ENCODE peak calls at places on chromosomes 4 and X, in seven cellular contexts. One of them, this sample, is unnamed.

GRCh38 chrX:78592030-78592429 is 67.1 kb downstream of the RTL3 start:
- DNase-seq in neural crest cell: no peak
- DNase-seq in CD4-positive, alpha-beta T cell: no peak
- DNase-seq in BE2C: no peak
- DNase-seq in astrocyte of the cerebellum: no peak
- DNase-seq in Calu3: no peak
- DNase-seq in GM12865: no peak
- DNase-seq in this sample: no peak

GRCh38 chr4:148030486-148030885 is 298.6 kb downstream of the ARHGAP10 start:
- DNase-seq in neural crest cell: no peak
- DNase-seq in BE2C: no peak
- DNase-seq in Calu3: no peak
- DNase-seq in astrocyte of the cerebellum: no peak
- DNase-seq in CD4-positive, alpha-beta T cell: no peak
- DNase-seq in GM12865: no peak
- DNase-seq in this sample: no peak

GRCh38 chrX:132837126-132837525 is 121.3 kb downstream of the HS6ST2 start:
- DNase-seq in astrocyte of the cerebellum: peak; percentile 61
- DNase-seq in GM12865: no peak
- DNase-seq in BE2C: no peak
- DNase-seq in CD4-positive, alpha-beta T cell: no peak
- DNase-seq in Calu3: peak; percentile 20
- DNase-seq in neural crest cell: no peak
- DNase-seq in this sample: no peak

GRCh38 chrX:129930941-129931410 is 25.0 kb downstream of the UTP14A start:
- DNase-seq in astrocyte of the cerebellum: no peak
- DNase-seq in Calu3: no peak
- DNase-seq in BE2C: no peak
- DNase-seq in neural crest cell: no peak
- DNase-seq in GM12865: peak; percentile 6
- DNase-seq in CD4-positive, alpha-beta T cell: no peak
- DNase-seq in this sample: no peak

GRCh38 chrX:129706395-129707072 is 32.2 kb upstream of the XPNPEP2 start:
- DNase-seq in BE2C: peak; percentile 53
- DNase-seq in GM12865: no peak
- DNase-seq in neural crest cell: no peak
- DNase-seq in CD4-positive, alpha-beta T cell: no peak
- DNase-seq in astrocyte of the cerebellum: no peak
- DNase-seq in Calu3: peak; percentile 2
- DNase-seq in this sample: no peak

GRCh38 chr4:6986067-6986780 is 56.9 kb upstream of the TADA2B start:
- DNase-seq in neural crest cell: no peak
- DNase-seq in GM12865: no peak
- DNase-seq in CD4-positive, alpha-beta T cell: no peak
- DNase-seq in astrocyte of the cerebellum: peak; percentile 81
- DNase-seq in BE2C: peak; percentile 69
- DNase-seq in Calu3: peak; percentile 12
- DNase-seq in this sample: no peak

GRCh38 chr4:94961420-94961819 is 203.7 kb downstream of the BMPR1B start:
- DNase-seq in Calu3: no peak
- DNase-seq in BE2C: no peak
- DNase-seq in CD4-positive, alpha-beta T cell: no peak
- DNase-seq in neural crest cell: no peak
- DNase-seq in GM12865: no peak
- DNase-seq in astrocyte of the cerebellum: no peak
- DNase-seq in this sample: no peak

GRCh38 chr4:161714022-161714751 is 449.6 kb downstream of the FSTL5 start:
- DNase-seq in astrocyte of the cerebellum: peak; percentile 61
- DNase-seq in CD4-positive, alpha-beta T cell: no peak
- DNase-seq in Calu3: no peak
- DNase-seq in GM12865: no peak
- DNase-seq in neural crest cell: no peak
- DNase-seq in BE2C: no peak
- DNase-seq in this sample: no peak

GRCh38 chr4:158161561-158162354 is 11.1 kb downstream of the GASK1B start:
- DNase-seq in GM12865: no peak
- DNase-seq in neural crest cell: no peak
- DNase-seq in BE2C: no peak
- DNase-seq in CD4-positive, alpha-beta T cell: no peak
- DNase-seq in astrocyte of the cerebellum: no peak
- DNase-seq in Calu3: peak; percentile 6
- DNase-seq in this sample: no peak

GRCh38 chr4:146342600-146343192 is 128.4 kb downstream of the REELD1 start:
- DNase-seq in astrocyte of the cerebellum: peak; percentile 28
- DNase-seq in GM12865: peak; percentile 65
- DNase-seq in CD4-positive, alpha-beta T cell: peak; percentile 5
- DNase-seq in Calu3: peak; percentile 19
- DNase-seq in neural crest cell: peak; percentile 15
- DNase-seq in BE2C: peak; percentile 39
- DNase-seq in this sample: no peak

GRCh38 chrX:18616688-18617087 is 55.2 kb downstream of the RS1 start:
- DNase-seq in BE2C: no peak
- DNase-seq in GM12865: no peak
- DNase-seq in CD4-positive, alpha-beta T cell: no peak
- DNase-seq in astrocyte of the cerebellum: no peak
- DNase-seq in neural crest cell: no peak
- DNase-seq in Calu3: peak; percentile 12
- DNase-seq in this sample: no peak

GRCh38 chrX:47191331-47191730 is 2.3 kb upstream of the UBA1 start:
- DNase-seq in BE2C: no peak
- DNase-seq in CD4-positive, alpha-beta T cell: peak; percentile 28
- DNase-seq in astrocyte of the cerebellum: no peak
- DNase-seq in Calu3: peak; percentile 30
- DNase-seq in neural crest cell: peak; percentile 17
- DNase-seq in GM12865: peak; percentile 58
- DNase-seq in this sample: no peak

GRCh38 chr4:156894234-156894633 is 77.4 kb downstream of the PDGFC start:
- DNase-seq in CD4-positive, alpha-beta T cell: no peak
- DNase-seq in Calu3: no peak
- DNase-seq in BE2C: no peak
- DNase-seq in neural crest cell: no peak
- DNase-seq in astrocyte of the cerebellum: no peak
- DNase-seq in GM12865: no peak
- DNase-seq in this sample: no peak

GRCh38 chr4:61795998-61796397 is 595.9 kb downstream of the ADGRL3 start:
- DNase-seq in CD4-positive, alpha-beta T cell: no peak
- DNase-seq in BE2C: no peak
- DNase-seq in astrocyte of the cerebellum: no peak
- DNase-seq in neural crest cell: no peak
- DNase-seq in GM12865: no peak
- DNase-seq in Calu3: no peak
- DNase-seq in this sample: no peak

GRCh38 chrX:84168574-84168973 is 19.4 kb downstream of the RPS6KA6 start:
- DNase-seq in BE2C: no peak
- DNase-seq in Calu3: no peak
- DNase-seq in neural crest cell: no peak
- DNase-seq in astrocyte of the cerebellum: no peak
- DNase-seq in GM12865: no peak
- DNase-seq in CD4-positive, alpha-beta T cell: no peak
- DNase-seq in this sample: no peak

GRCh38 chr4:1375051-1375721 is 28.2 kb downstream of the UVSSA start:
- DNase-seq in CD4-positive, alpha-beta T cell: no peak
- DNase-seq in Calu3: no peak
- DNase-seq in neural crest cell: no peak
- DNase-seq in GM12865: no peak
- DNase-seq in BE2C: peak; percentile 7
- DNase-seq in astrocyte of the cerebellum: no peak
- DNase-seq in this sample: no peak

GRCh38 chr4:15116509-15117079 is 114.3 kb downstream of the CPEB2 start:
- DNase-seq in Calu3: no peak
- DNase-seq in CD4-positive, alpha-beta T cell: no peak
- DNase-seq in neural crest cell: no peak
- DNase-seq in GM12865: no peak
- DNase-seq in astrocyte of the cerebellum: no peak
- DNase-seq in BE2C: no peak
- DNase-seq in this sample: no peak

GRCh38 chrX:17737707-17738001 is 361 bp downstream of the SCML1 start:
- DNase-seq in Calu3: no peak
- DNase-seq in BE2C: no peak
- DNase-seq in GM12865: no peak
- DNase-seq in CD4-positive, alpha-beta T cell: peak; percentile 11
- DNase-seq in neural crest cell: no peak
- DNase-seq in astrocyte of the cerebellum: no peak
- DNase-seq in this sample: no peak

DNA sequence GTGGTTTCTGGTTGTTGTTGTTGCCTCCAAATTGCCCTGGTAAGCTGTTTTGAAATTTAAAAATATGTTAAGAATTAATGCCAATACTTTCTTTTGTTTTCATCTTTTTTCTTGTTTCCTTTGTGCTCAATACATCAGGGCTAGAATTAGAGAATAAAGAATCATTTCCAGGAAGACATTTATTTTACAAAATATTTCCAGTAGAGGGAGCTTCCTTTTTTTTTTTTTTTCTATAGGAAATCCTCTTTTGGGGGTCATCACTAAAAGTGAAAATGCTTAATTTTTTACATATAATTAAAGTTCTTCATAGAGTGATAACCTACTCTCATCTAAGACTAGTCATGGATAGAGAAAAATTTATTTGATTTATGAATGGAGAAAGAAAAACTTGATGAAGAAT is 2.4 kb downstream of the GLRA3 start:
- DNase-seq in astrocyte of the cerebellum: no peak
- DNase-seq in CD4-positive, alpha-beta T cell: no peak
- DNase-seq in neural crest cell: no peak
- DNase-seq in GM12865: no peak
- DNase-seq in Calu3: no peak
- DNase-seq in BE2C: no peak
- DNase-seq in this sample: no peak
- TF ChIP-seq CTCF in astrocyte of the cerebellum: no peak
- TF ChIP-seq CTCF in CD4-positive, alpha-beta T cell: no peak
- TF ChIP-seq CTCF in neural crest cell: peak; percentile 45
- TF ChIP-seq CTCF in GM12865: no peak
- TF ChIP-seq CTCF in Calu3: no peak
- TF ChIP-seq CTCF in BE2C: no peak
- TF ChIP-seq CTCF in this sample: peak; percentile 36

GRCh38 chr4:5052424-5052702 is 1.1 kb downstream of the STK32B start:
- DNase-seq in CD4-positive, alpha-beta T cell: no peak
- DNase-seq in astrocyte of the cerebellum: no peak
- DNase-seq in Calu3: no peak
- DNase-seq in BE2C: no peak
- DNase-seq in GM12865: no peak
- DNase-seq in neural crest cell: no peak
- DNase-seq in this sample: no peak
- TF ChIP-seq CTCF in CD4-positive, alpha-beta T cell: no peak
- TF ChIP-seq CTCF in astrocyte of the cerebellum: no peak
- TF ChIP-seq CTCF in Calu3: no peak
- TF ChIP-seq CTCF in BE2C: no peak
- TF ChIP-seq CTCF in GM12865: no peak
- TF ChIP-seq CTCF in neural crest cell: no peak
- TF ChIP-seq CTCF in this sample: no peak

DNA sequence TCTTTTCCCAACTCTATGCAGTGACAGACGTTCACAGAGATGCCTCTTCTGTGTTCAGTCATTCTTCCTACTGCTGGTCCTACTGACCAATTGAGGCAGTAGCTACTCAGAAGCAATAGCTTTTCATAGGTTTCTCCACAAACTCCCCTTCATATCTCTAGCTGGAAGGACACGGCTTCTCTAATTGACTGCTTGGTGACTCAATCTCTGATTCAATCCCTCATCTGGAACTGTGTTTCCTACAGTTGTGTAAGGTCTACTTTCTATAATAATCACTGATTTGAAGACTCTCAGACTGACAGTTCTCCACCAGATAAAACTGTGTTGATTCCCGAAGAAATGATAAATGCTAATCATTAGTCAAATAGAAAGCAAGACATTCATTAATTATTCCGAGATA is 111.5 kb downstream of the DTHD1 start:
- DNase-seq in GM12865: no peak
- DNase-seq in neural crest cell: no peak
- DNase-seq in astrocyte of the cerebellum: no peak
- DNase-seq in BE2C: no peak
- DNase-seq in Calu3: no peak
- DNase-seq in CD4-positive, alpha-beta T cell: no peak
- DNase-seq in this sample: no peak
- TF ChIP-seq CTCF in GM12865: no peak
- TF ChIP-seq CTCF in neural crest cell: no peak
- TF ChIP-seq CTCF in astrocyte of the cerebellum: no peak
- TF ChIP-seq CTCF in BE2C: no peak
- TF ChIP-seq CTCF in Calu3: no peak
- TF ChIP-seq CTCF in CD4-positive, alpha-beta T cell: no peak
- TF ChIP-seq CTCF in this sample: no peak

DNA sequence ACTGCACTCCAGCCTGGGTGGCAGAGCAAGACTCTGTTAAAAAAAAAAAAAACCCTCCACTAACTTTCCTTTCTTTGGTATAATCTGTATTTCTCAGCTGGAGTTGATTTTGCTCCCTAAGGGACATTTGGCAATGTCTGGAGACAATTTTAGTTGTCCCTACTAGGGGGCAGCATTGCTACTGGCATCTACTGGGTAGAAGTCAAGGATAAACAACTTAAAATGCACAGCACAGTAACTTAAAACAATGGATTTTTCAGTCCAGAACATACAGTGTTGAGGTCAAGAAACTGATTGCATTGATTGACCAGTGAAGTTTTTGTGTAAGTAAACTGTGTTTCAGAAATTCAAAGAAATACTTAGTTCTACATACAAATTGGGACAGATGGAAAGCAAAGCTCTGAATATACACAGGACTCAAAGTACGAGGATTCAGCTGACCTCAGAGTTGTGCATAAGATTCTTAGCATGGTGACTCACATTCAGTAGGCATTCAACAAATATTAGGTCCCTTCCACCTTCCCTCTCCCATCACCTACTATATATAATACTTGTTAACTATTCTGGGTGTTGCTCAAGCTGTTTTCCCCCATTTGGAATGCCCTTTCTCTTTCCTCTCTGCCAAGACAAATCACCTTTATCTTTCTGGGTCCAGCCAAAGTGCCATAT is 8.8 kb downstream of the DDX53 start:
- DNase-seq in CD4-positive, alpha-beta T cell: no peak
- DNase-seq in BE2C: peak; percentile 10
- DNase-seq in GM12865: peak; percentile 9
- DNase-seq in Calu3: peak; percentile 10
- DNase-seq in neural crest cell: no peak
- DNase-seq in astrocyte of the cerebellum: peak; percentile 11
- DNase-seq in this sample: no peak
- TF ChIP-seq CTCF in CD4-positive, alpha-beta T cell: no peak
- TF ChIP-seq CTCF in BE2C: peak; percentile 65
- TF ChIP-seq CTCF in GM12865: no peak
- TF ChIP-seq CTCF in Calu3: peak; percentile 25
- TF ChIP-seq CTCF in neural crest cell: peak; percentile 66
- TF ChIP-seq CTCF in astrocyte of the cerebellum: peak; percentile 42
- TF ChIP-seq CTCF in this sample: peak; percentile 48

This sample was measured in osteocyte.